ENCODE peak calls at places on chromosomes 1 and 21, in six cellular contexts. One of them, this sample, is unnamed.

GRCh38 chr1:160411963-160412362 is 11.6 kb downstream of the VANGL2 start:
- DNase-seq in activated T-helper 1 cell treated with Interleukin-2 at 50 U/mL for 16 hours: no peak
- DNase-seq in hippocampal formation: no peak
- DNase-seq in Calu3: no peak
- DNase-seq in AG09309: no peak
- DNase-seq in MV-4-11: no peak
- DNase-seq in this sample: no peak

GRCh38 chr1:2617981-2618470 is 14.8 kb downstream of the MMEL1 start:
- DNase-seq in activated T-helper 1 cell treated with Interleukin-2 at 50 U/mL for 16 hours: no peak
- DNase-seq in hippocampal formation: no peak
- DNase-seq in Calu3: no peak
- DNase-seq in AG09309: no peak
- DNase-seq in MV-4-11: no peak
- DNase-seq in this sample: no peak

GRCh38 chr1:33348676-33349080 is 27.8 kb upstream of the A3GALT2 start:
- DNase-seq in activated T-helper 1 cell treated with Interleukin-2 at 50 U/mL for 16 hours: no peak
- DNase-seq in hippocampal formation: no peak
- DNase-seq in Calu3: no peak
- DNase-seq in AG09309: no peak
- DNase-seq in MV-4-11: no peak
- DNase-seq in this sample: no peak

GRCh38 chr1:99110140-99111041 is 105.7 kb upstream of the PLPPR5 start:
- DNase-seq in activated T-helper 1 cell treated with Interleukin-2 at 50 U/mL for 16 hours: no peak
- DNase-seq in hippocampal formation: no peak
- DNase-seq in Calu3: no peak
- DNase-seq in AG09309: no peak
- DNase-seq in MV-4-11: no peak
- DNase-seq in this sample: no peak

GRCh38 chr1:183433703-183434102 is 15.5 kb upstream of the NMNAT2 start:
- DNase-seq in activated T-helper 1 cell treated with Interleukin-2 at 50 U/mL for 16 hours: no peak
- DNase-seq in hippocampal formation: no peak
- DNase-seq in Calu3: no peak
- DNase-seq in AG09309: no peak
- DNase-seq in MV-4-11: no peak
- DNase-seq in this sample: no peak

GRCh38 chr21:35573472-35574389 is 486.6 kb downstream of the SETD4 start:
- DNase-seq in activated T-helper 1 cell treated with Interleukin-2 at 50 U/mL for 16 hours: no peak
- DNase-seq in hippocampal formation: no peak
- DNase-seq in Calu3: no peak
- DNase-seq in AG09309: no peak
- DNase-seq in MV-4-11: no peak
- DNase-seq in this sample: no peak

GRCh38 chr1:109229531-109230127 is 15.9 kb downstream of the SARS1 start:
- DNase-seq in activated T-helper 1 cell treated with Interleukin-2 at 50 U/mL for 16 hours: no peak
- DNase-seq in hippocampal formation: no peak
- DNase-seq in Calu3: no peak
- DNase-seq in AG09309: no peak
- DNase-seq in MV-4-11: no peak
- DNase-seq in this sample: no peak

GRCh38 chr1:159341736-159342135 is 39.6 kb downstream of the FCER1A start:
- DNase-seq in activated T-helper 1 cell treated with Interleukin-2 at 50 U/mL for 16 hours: no peak
- DNase-seq in hippocampal formation: no peak
- DNase-seq in Calu3: no peak
- DNase-seq in AG09309: no peak
- DNase-seq in MV-4-11: no peak
- DNase-seq in this sample: no peak

GRCh38 chr1:18637553-18637960 is 6.9 kb downstream of the PAX7 start:
- DNase-seq in activated T-helper 1 cell treated with Interleukin-2 at 50 U/mL for 16 hours: no peak
- DNase-seq in hippocampal formation: no peak
- DNase-seq in Calu3: no peak
- DNase-seq in AG09309: no peak
- DNase-seq in MV-4-11: no peak
- DNase-seq in this sample: no peak

GRCh38 chr1:109821831-109822745 is 58.4 kb upstream of the EPS8L3 start:
- DNase-seq in activated T-helper 1 cell treated with Interleukin-2 at 50 U/mL for 16 hours: no peak
- DNase-seq in hippocampal formation: no peak
- DNase-seq in Calu3: no peak
- DNase-seq in AG09309: no peak
- DNase-seq in MV-4-11: peak; percentile 77
- DNase-seq in this sample: no peak

GRCh38 chr1:7896994-7897393 is 43.6 kb downstream of the TNFRSF9 start:
- DNase-seq in activated T-helper 1 cell treated with Interleukin-2 at 50 U/mL for 16 hours: no peak
- DNase-seq in hippocampal formation: no peak
- DNase-seq in Calu3: no peak
- DNase-seq in AG09309: no peak
- DNase-seq in MV-4-11: no peak
- DNase-seq in this sample: no peak

GRCh38 chr1:61518670-61519400 is 206.1 kb downstream of the TM2D1 start:
- DNase-seq in activated T-helper 1 cell treated with Interleukin-2 at 50 U/mL for 16 hours: no peak
- DNase-seq in hippocampal formation: no peak
- DNase-seq in Calu3: no peak
- DNase-seq in AG09309: no peak
- DNase-seq in MV-4-11: peak; percentile 52
- DNase-seq in this sample: no peak

GRCh38 chr21:41361786-41362604 is at the start of gene MX2:
- DNase-seq in activated T-helper 1 cell treated with Interleukin-2 at 50 U/mL for 16 hours: peak; percentile 66
- DNase-seq in hippocampal formation: no peak
- DNase-seq in Calu3: peak; percentile 43
- DNase-seq in AG09309: peak; percentile 79
- DNase-seq in MV-4-11: peak; percentile 96
- DNase-seq in this sample: no peak

GRCh38 chr1:99554727-99555126 is 91.2 kb upstream of the PALMD start:
- DNase-seq in activated T-helper 1 cell treated with Interleukin-2 at 50 U/mL for 16 hours: no peak
- DNase-seq in hippocampal formation: no peak
- DNase-seq in Calu3: no peak
- DNase-seq in AG09309: no peak
- DNase-seq in MV-4-11: no peak
- DNase-seq in this sample: no peak